ENCODE peak calls at places on chromosomes 1 and 21, in six cellular contexts. J, Q, D, N, R and O are unnamed samples.

GRCh38 chr1:50858761-50859160 is 101.3 kb downstream of the FAF1 start:
- DNase-seq in R (no peak), D (no peak), J (no peak), N (no peak), Q (no peak), O (no peak)

GRCh38 chr1:220813013-220813412 is 26.3 kb downstream of the MTARC1 start:
- DNase-seq in R (no peak), Q (no peak), N (no peak), J (no peak), D (no peak), O (no peak)

GRCh38 chr21:25732091-25732760 is 2.5 kb downstream of the ATP5PF start:
- DNase-seq in J (no peak), R (no peak), D (no peak), N (no peak), Q (no peak), O (no peak)

GRCh38 chr1:44808063-44808937 is at the start of gene BTBD19:
- DNase-seq in Q (peak; percentile 78), R (no peak), D (no peak), J (no peak), N (no peak), O (no peak)

GRCh38 chr21:41932576-41933258 is 21.1 kb downstream of the C2CD2 start:
- DNase-seq in J (no peak), R (no peak), Q (no peak), D (no peak), N (no peak), O (no peak)

GRCh38 chr1:6603851-6604558 is 1.3 kb upstream of the KLHL21 start:
- DNase-seq in R (no peak), D (no peak), J (no peak), Q (peak; percentile 78), N (no peak), O (no peak)

GRCh38 chr1:162080472-162081015 is 11.1 kb downstream of the NOS1AP start:
- DNase-seq in Q (no peak), D (no peak), N (no peak), R (no peak), J (no peak), O (no peak)

GRCh38 chr1:200245492-200245891 is 164.3 kb downstream of the ZNF281 start:
- DNase-seq in N (no peak), Q (no peak), D (no peak), J (no peak), R (no peak), O (no peak)

GRCh38 chr21:17231124-17231523 is 281.7 kb upstream of the CXADR start:
- DNase-seq in J (no peak), D (no peak), Q (no peak), N (no peak), R (no peak), O (no peak)

GRCh38 chr1:200905411-200906052 is 10.8 kb downstream of the INAVA start:
- DNase-seq in R (no peak), J (no peak), Q (no peak), N (no peak), D (peak; percentile 20), O (no peak)

GRCh38 chr1:212062832-212063438 is 27.4 kb downstream of the DTL start:
- DNase-seq in D (peak; percentile 45), Q (no peak), N (peak; percentile 47), J (peak; percentile 9), R (no peak), O (no peak)

GRCh38 chr1:17437260-17438175 is 2.0 kb downstream of the RCC2 start:
- DNase-seq in R (peak; percentile 78), D (peak; percentile 58), J (peak; percentile 10), N (no peak), Q (no peak), O (no peak)

GRCh38 chr1:57423135-57424131 is at the start of gene DAB1:
- DNase-seq in Q (no peak), R (peak; percentile 7), J (no peak), N (peak; percentile 36), D (peak; percentile 13), O (no peak)

GRCh38 chr1:109803901-109804331 is 40.2 kb upstream of the EPS8L3 start:
- DNase-seq in D (no peak), R (no peak), Q (no peak), J (no peak), N (no peak), O (no peak)

GRCh38 chr1:225879521-225880209 is 2.5 kb downstream of the TMEM63A start:
- DNase-seq in R (no peak), D (peak; percentile 84), J (peak; percentile 29), N (peak; percentile 84), Q (no peak), O (no peak)

GRCh38 chr1:98051065-98051675 is 130.3 kb upstream of the DPYD start:
- DNase-seq in J (peak; percentile 61), D (peak; percentile 53), Q (peak; percentile 79), N (peak; percentile 90), R (no peak), O (peak; percentile 34)

GRCh38 chr1:228145050-228145343 is 4.7 kb upstream of the GJC2 start:
- DNase-seq in D (no peak), Q (no peak), N (no peak), J (no peak), R (no peak), O (no peak)

GRCh38 chr1:156935719-156936118 is 15.3 kb downstream of the LRRC71 start:
- DNase-seq in J (no peak), Q (no peak), N (no peak), D (no peak), R (no peak), O (no peak)

GRCh38 chr1:206578115-206578935 is 33.9 kb downstream of the EIF2D start:
- DNase-seq in R (peak; percentile 34), Q (no peak), J (peak; percentile 15), D (no peak), N (no peak), O (no peak)

GRCh38 chr1:118158918-118159317 is 26.1 kb downstream of the SPAG17 start:
- DNase-seq in N (no peak), Q (no peak), D (no peak), J (no peak), R (no peak), O (no peak)

GRCh38 chr1:228091084-228091483 is 8.6 kb downstream of the ARF1 start:
- DNase-seq in J (no peak), Q (no peak), N (no peak), D (no peak), R (no peak), O (no peak)

GRCh38 chr1:10399487-10399917 is 638 bp downstream of the PGD start:
- DNase-seq in R (no peak), J (no peak), Q (no peak), N (no peak), D (no peak), O (no peak)

GRCh38 chr1:18725231-18725895 is 94.7 kb downstream of the PAX7 start:
- DNase-seq in D (no peak), N (no peak), Q (no peak), R (no peak), J (no peak), O (peak; percentile 15)

GRCh38 chr1:41917051-41917530 is 1.6 kb downstream of the HIVEP3 start:
- DNase-seq in R (no peak), D (no peak), J (peak; percentile 57), N (no peak), Q (no peak), O (no peak)

GRCh38 chr1:21307210-21307609 is 16.9 kb upstream of the ECE1 start:
- DNase-seq in N (no peak), D (no peak), Q (no peak), J (no peak), R (no peak), O (no peak)

GRCh38 chr1:202241376-202242079 is 47.9 kb downstream of the LGR6 start:
- DNase-seq in J (no peak), R (no peak), Q (no peak), D (no peak), N (no peak), O (no peak)

GRCh38 chr1:44999232-44999631 is 11.9 kb downstream of the HECTD3 start:
- DNase-seq in Q (no peak), J (no peak), D (no peak), R (no peak), N (no peak), O (peak; percentile 45)

GRCh38 chr21:34574581-34574980 is 40.3 kb downstream of the RCAN1 start:
- DNase-seq in J (no peak), N (no peak), R (no peak), D (no peak), Q (no peak), O (peak; percentile 49)

GRCh38 chr1:50497007-50497406 is 73.8 kb upstream of the DMRTA2 start:
- DNase-seq in R (no peak), Q (no peak), N (no peak), D (no peak), J (no peak), O (no peak)

GRCh38 chr1:39398278-39399010 is 93.0 kb upstream of the BMP8A start:
- DNase-seq in Q (peak; percentile 87), J (no peak), D (peak; percentile 56), R (peak; percentile 14), N (no peak), O (no peak)